ENCODE peak calls at places on chromosomes 1 and 21, in six cellular contexts. H is HEK293T; W is fibroblast of the aortic adventitia; K is adrenal gland; Z is Peyer's patch; L is CD8-positive, alpha-beta T cell. C is an unnamed sample.

GRCh38 chr1:96145486-96145885 is 576.1 kb upstream of the PTBP2 start:
- DNase-seq in H (no peak), W (peak), K (no peak), Z (no peak), L (no peak), C (no peak)

GRCh38 chr1:6475381-6476133 is 9.6 kb upstream of the TNFRSF25 start:
- DNase-seq in H (peak), W (peak), K (peak), Z (peak), L (peak), C (peak)

GRCh38 chr21:41425954-41426655 is at the start of gene MX1:
- DNase-seq in H (no peak), W (peak), K (peak), Z (peak), L (peak), C (peak)

GRCh38 chr1:77018386-77019156 is 151.3 kb downstream of the ST6GALNAC5 start:
- DNase-seq in H (no peak), W (no peak), K (no peak), Z (no peak), L (no peak), C (no peak)

GRCh38 chr1:41355356-41355755 is 5.9 kb upstream of the FOXO6 start:
- DNase-seq in H (no peak), W (no peak), K (no peak), Z (peak), L (no peak), C (no peak)

GRCh38 chr1:183652107-183652506 is 1.0 kb downstream of the APOBEC4 start:
- DNase-seq in H (no peak), W (no peak), K (no peak), Z (no peak), L (no peak), C (no peak)

GRCh38 chr21:28754127-28754611 is 238.5 kb downstream of the LTN1 start:
- DNase-seq in H (no peak), W (peak), K (peak), Z (no peak), L (no peak), C (no peak)

GRCh38 chr1:89952021-89952995 is 42.6 kb upstream of the ZNF326 start:
- DNase-seq in H (no peak), W (peak), K (no peak), Z (no peak), L (no peak), C (no peak)

GRCh38 chr1:216596298-216596947 is 126.8 kb downstream of the ESRRG start:
- DNase-seq in H (peak), W (no peak), K (no peak), Z (no peak), L (no peak), C (no peak)

GRCh38 chr1:33713058-33713877 is 150.6 kb upstream of the HMGB4 start:
- DNase-seq in H (no peak), W (no peak), K (no peak), Z (no peak), L (no peak), C (no peak)

GRCh38 chr21:17859661-17860060 is 40.5 kb upstream of the C21orf91 start:
- DNase-seq in H (no peak), W (no peak), K (no peak), Z (no peak), L (no peak), C (no peak)

GRCh38 chr1:186409091-186409490 is 33.5 kb downstream of the ODR4 start:
- DNase-seq in H (no peak), W (no peak), K (no peak), Z (no peak), L (no peak), C (no peak)

GRCh38 chr1:26471498-26472329 is 526 bp upstream of the HMGN2 start:
- DNase-seq in H (peak), W (peak), K (peak), Z (peak), L (peak), C (peak)

GRCh38 chr21:43984905-43985689 is 27.0 kb upstream of the TRAPPC10 start:
- DNase-seq in H (no peak), W (no peak), K (no peak), Z (no peak), L (no peak), C (no peak)

GRCh38 chr1:149849246-149849946 is 50.0 kb upstream of the BOLA1 start:
- DNase-seq in H (no peak), W (no peak), K (no peak), Z (no peak), L (no peak), C (no peak)

GRCh38 chr1:226479432-226479831 is 69.1 kb upstream of the STUM start:
- DNase-seq in H (no peak), W (no peak), K (no peak), Z (no peak), L (no peak), C (no peak)

GRCh38 chr1:36728846-36729245 is 246.1 kb upstream of the CSF3R start:
- DNase-seq in H (no peak), W (no peak), K (no peak), Z (peak), L (no peak), C (no peak)

GRCh38 chr1:10665930-10666850 is 130.3 kb downstream of the CASZ1 start:
- DNase-seq in H (no peak), W (no peak), K (peak), Z (no peak), L (no peak), C (no peak)

GRCh38 chr1:203274603-203275381 is 30.5 kb upstream of the BTG2 start:
- DNase-seq in H (no peak), W (peak), K (peak), Z (peak), L (no peak), C (no peak)

GRCh38 chr1:94079056-94079990 is 41.6 kb downstream of the ABCA4 start:
- DNase-seq in H (no peak), W (no peak), K (no peak), Z (no peak), L (no peak), C (no peak)